ENCODE peak calls at places on chromosomes 13 and 19, in five cellular contexts. A is stimulated activated CD4-positive, alpha-beta T cell treated with anti-CD3 and anti-CD28 coated beads, TNF-alpha, amount 100 ng/mL, for 24 hours; W is A549; L is Calu3; J is body of pancreas. F is an unnamed sample.
A peak's percentile ranks its signal among the peaks of the same experiment; 100 is the strongest.

GRCh38 chr19:3710265-3710812 is 2.2 kb downstream of the TJP3 start:
- DNase-seq in W (peak; percentile 82), J (peak; percentile 93), A (no peak), L (peak; percentile 94), F (peak; percentile 86)

GRCh38 chr19:860481-861098 is 1.1 kb downstream of the CFD start:
- DNase-seq in J (peak; percentile 54), W (peak; percentile 75), L (peak; percentile 78), A (peak; percentile 22), F (peak; percentile 98)

GRCh38 chr13:109159650-109160309 is 530.4 kb downstream of the MYO16 start:
- DNase-seq in L (no peak), J (no peak), W (no peak), A (no peak), F (no peak)

GRCh38 chr13:45851171-45851889 is at the start of gene SIAH3:
- DNase-seq in L (no peak), A (no peak), J (no peak), W (no peak), F (no peak)

GRCh38 chr13:30607908-30608307 is 9.8 kb upstream of the USPL1 start:
- DNase-seq in W (no peak), J (no peak), L (no peak), A (peak; percentile 21), F (no peak)

GRCh38 chr19:13906525-13906904 is 514 bp downstream of the CC2D1A start:
- DNase-seq in A (no peak), W (no peak), L (peak; percentile 36), J (peak; percentile 64), F (no peak)

GRCh38 chr19:960601-960938 is 23.6 kb upstream of the WDR18 start:
- DNase-seq in A (no peak), L (no peak), W (no peak), J (no peak), F (no peak)

GRCh38 chr19:7925171-7925837 is 631 bp downstream of the CTXN1 start:
- DNase-seq in J (peak; percentile 62), W (peak; percentile 71), A (peak; percentile 52), L (peak; percentile 68), F (peak; percentile 98)

GRCh38 chr19:3522421-3523360 is 16.3 kb upstream of the TEKTIP1 start:
- DNase-seq in W (no peak), A (no peak), J (no peak), L (no peak), F (no peak)